ENCODE peak calls at places on chromosomes 5 and 9, in four cellular contexts. I, U, V and B are unnamed samples.

GRCh38 chr9:82679488-82679887 is 383.5 kb downstream of the RASEF start:
- DNase-seq in V (no peak), I (no peak), U (no peak), B (no peak)

GRCh38 chr5:10633271-10634049 is 69.6 kb downstream of the ANKRD33B start:
- DNase-seq in U (no peak), V (no peak), I (no peak), B (no peak)

GRCh38 chr9:109248133-109248581 is 72.7 kb downstream of the EPB41L4B start:
- DNase-seq in I (no peak), U (peak; percentile 79), V (no peak), B (peak; percentile 43)

GRCh38 chr5:76446776-76447175 is 43.7 kb downstream of the IQGAP2 start:
- DNase-seq in I (no peak), V (no peak), U (no peak), B (no peak)

GRCh38 chr9:92963831-92964606 is 16.7 kb downstream of the FGD3 start:
- DNase-seq in V (no peak), U (peak; percentile 39), I (no peak), B (no peak)

GRCh38 chr9:90095682-90096081 is 490.9 kb downstream of the GADD45G start:
- DNase-seq in U (no peak), V (no peak), I (no peak), B (no peak)

GRCh38 chr9:128987800-128988199 is 40.3 kb downstream of the NUP188 start:
- DNase-seq in U (no peak), V (no peak), I (no peak), B (no peak)

GRCh38 chr5:139765409-139766217 is 30.0 kb upstream of the PSD2 start:
- DNase-seq in I (peak; percentile 87), U (peak; percentile 55), V (no peak), B (peak; percentile 74)

GRCh38 chr5:152527358-152528048 is 122.4 kb upstream of the NMUR2 start:
- DNase-seq in I (no peak), V (no peak), U (no peak), B (no peak)

GRCh38 chr5:132428147-132428482 is 58.6 kb downstream of the SLC22A5 start:
- DNase-seq in U (no peak), V (no peak), I (no peak), B (no peak)

DNA sequence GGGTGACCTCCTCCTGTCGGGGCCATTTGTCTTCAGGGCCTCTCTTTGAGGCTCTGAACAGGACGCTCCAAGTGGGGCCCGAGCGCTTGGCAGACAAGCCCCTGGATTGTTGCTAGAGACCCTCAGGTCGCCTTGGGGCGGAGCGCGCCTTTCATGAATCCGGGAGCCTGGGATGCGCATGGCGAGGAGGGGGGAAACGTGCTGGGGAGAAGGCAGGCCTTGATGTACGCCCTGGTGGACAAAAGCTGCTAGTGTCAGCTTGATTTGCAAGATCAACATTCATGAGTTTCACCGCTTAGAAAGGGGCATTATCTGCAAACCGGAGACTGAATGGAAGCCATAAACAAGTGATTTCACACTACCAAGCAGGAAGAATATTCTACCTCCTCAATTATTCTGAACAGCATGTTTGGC is 226.3 kb downstream of the SMARCA2 start:
- DNase-seq in V (peak; percentile 70), U (no peak), I (no peak), B (peak; percentile 78)
- TF ChIP-seq RNF2 in V (no peak), U (no peak), I (no peak), B (no peak)

DNA sequence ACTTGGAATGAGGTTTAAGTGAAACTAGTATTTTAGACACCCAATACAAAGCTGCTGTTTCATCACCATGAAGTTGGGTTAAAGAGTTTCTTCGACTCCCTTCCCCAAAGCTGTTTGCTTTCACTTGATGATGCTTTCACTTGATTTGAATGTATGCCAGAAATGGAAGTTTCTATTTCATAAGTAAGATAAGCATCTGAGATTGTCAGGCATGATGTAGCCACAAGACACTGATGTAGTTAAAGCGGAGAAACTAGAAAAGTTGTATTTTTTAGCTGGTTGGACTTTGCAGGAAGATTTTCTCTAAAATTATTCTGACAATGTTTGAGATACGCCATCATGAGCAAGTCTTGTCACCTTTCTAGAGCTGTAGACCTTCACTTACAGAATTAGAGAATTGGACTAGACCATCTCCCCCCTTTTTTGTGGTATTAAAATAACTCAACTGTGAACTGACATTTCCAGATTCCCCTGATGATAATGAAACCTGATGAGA is 20.0 kb downstream of the MOCS2 start:
- DNase-seq in U (no peak), V (no peak), I (no peak), B (no peak)
- TF ChIP-seq RNF2 in U (no peak), V (no peak), I (no peak), B (no peak)

DNA sequence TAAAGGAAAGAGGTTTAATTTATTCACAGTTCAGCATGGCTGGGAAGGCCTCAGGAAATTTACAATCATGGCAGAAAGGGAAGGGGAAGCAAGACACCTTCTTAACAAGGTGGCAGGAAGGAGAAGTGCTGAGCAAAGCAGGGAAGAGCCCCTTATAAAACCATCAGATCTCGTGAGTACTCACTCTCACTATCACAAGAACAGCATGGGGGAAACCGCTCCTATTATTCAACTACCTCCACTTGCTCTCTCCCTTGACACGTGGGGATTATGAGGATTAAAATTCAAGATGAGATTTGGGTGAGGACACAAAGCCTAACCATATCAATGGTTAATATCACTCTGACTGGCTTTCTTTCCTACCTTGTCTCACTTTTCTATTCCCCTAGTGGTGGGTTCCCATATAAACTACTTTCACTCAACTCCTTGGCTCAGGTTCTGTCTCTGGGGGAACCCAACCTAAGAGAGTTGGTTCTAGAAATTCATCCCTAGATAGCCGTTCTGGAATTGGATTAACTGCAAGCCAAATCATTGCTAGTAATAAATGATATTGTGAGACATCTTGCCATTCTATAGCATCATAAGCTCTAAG is 749.8 kb upstream of the GRAMD2B start:
- DNase-seq in V (no peak), I (no peak), U (no peak), B (no peak)
- TF ChIP-seq RNF2 in V (no peak), I (no peak), U (no peak), B (no peak)

DNA sequence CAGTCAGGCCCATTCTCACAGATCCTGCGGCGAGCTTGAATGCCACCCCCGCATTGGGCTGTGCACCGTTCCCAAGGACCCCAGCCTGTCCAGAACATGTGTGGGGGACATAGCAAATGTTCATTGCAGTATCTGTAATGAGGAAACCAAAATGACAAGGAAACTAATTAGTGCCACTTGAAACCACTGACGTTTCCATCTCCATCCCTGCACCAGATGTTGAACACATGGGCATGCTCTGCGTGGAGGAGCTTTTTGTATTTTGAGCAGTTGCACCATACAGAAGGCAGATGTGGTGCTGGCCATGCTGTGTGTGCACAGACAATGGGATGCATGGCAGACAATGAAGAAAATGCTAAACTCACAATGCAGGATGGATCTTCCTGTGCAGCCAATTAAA is 437.7 kb downstream of the SEMA5A start:
- DNase-seq in I (no peak), V (no peak), U (no peak), B (no peak)
- TF ChIP-seq RNF2 in I (no peak), V (no peak), U (no peak), B (no peak)

GRCh38 chr9:114086607-114087006 is 8.5 kb upstream of the AMBP start:
- DNase-seq in I (no peak), U (no peak), V (no peak), B (no peak)

GRCh38 chr9:114089206-114089840 is 9.8 kb downstream of the KIF12 start:
- DNase-seq in I (no peak), V (no peak), U (no peak), B (no peak)

GRCh38 chr9:114088571-114089170 is 10.4 kb downstream of the KIF12 start:
- DNase-seq in U (no peak), V (no peak), I (no peak), B (no peak)

GRCh38 chr9:114086009-114086408 is 7.9 kb upstream of the AMBP start:
- DNase-seq in I (no peak), U (no peak), V (no peak), B (no peak)

DNA sequence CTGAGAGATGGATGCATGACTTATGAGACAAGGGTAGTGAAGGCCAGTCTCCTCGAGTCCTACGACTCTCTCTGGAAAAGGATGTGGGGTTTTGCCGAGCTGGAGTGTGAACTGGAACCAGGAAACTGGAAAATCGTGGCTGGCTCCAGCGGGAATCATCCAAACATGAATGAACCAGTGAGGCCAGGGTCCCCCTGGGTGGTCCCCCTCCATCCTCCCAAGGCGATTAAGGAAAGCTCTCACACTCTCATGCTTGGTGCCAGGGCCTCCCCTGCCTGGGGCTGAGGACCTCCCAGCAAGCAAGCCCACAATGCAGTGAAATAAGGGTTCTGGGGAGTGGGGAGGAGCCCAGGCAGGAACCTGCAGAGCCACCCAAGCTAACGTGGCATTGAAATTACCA is 9.6 kb upstream of the AMBP start:
- DNase-seq in U (no peak), I (no peak), V (no peak), B (no peak)
- TF ChIP-seq RNF2 in U (no peak), I (no peak), V (no peak), B (no peak)